ENCODE peak calls at places on chromosomes 4 and X, in eight cellular contexts. Q, T, D, E, Z, H, I and X are unnamed samples.

GRCh38 chr4:33381806-33382205 is 2661.6 kb downstream of the PCDH7 start:
- DNase-seq in Q (no peak), T (no peak), D (no peak), E (no peak), Z (no peak), H (no peak), I (no peak), X (no peak)

GRCh38 chr4:124322234-124322831 is 390.2 kb downstream of the ANKRD50 start:
- DNase-seq in Q (peak), T (no peak), D (no peak), E (peak), Z (no peak), H (no peak), I (no peak), X (peak)

GRCh38 chrX:26409636-26410035 is 193.7 kb downstream of the MAGEB5 start:
- DNase-seq in Q (no peak), T (no peak), D (no peak), E (no peak), Z (no peak), H (no peak), I (no peak), X (no peak)

GRCh38 chr4:184252136-184253071 is 34.7 kb upstream of the ENPP6 start:
- DNase-seq in Q (no peak), T (no peak), D (no peak), E (no peak), Z (no peak), H (no peak), I (no peak), X (no peak)

GRCh38 chrX:110002300-110003166 is at the start of gene TMEM164:
- DNase-seq in Q (peak), T (peak), D (peak), E (peak), Z (peak), H (peak), I (peak), X (peak)

GRCh38 chrX:94961730-94962129 is 1287.7 kb downstream of the FAM133A start:
- DNase-seq in Q (no peak), T (no peak), D (no peak), E (no peak), Z (no peak), H (no peak), I (no peak), X (no peak)

GRCh38 chrX:118437283-118437682 is 58.3 kb upstream of the DOCK11 start:
- DNase-seq in Q (peak), T (no peak), D (no peak), E (no peak), Z (no peak), H (no peak), I (no peak), X (no peak)

GRCh38 chr4:101306225-101306624 is 41.1 kb downstream of the PPP3CA start:
- DNase-seq in Q (no peak), T (no peak), D (no peak), E (no peak), Z (no peak), H (no peak), I (no peak), X (no peak)

GRCh38 chrX:108699368-108699767 is 37.0 kb downstream of the IRS4 start:
- DNase-seq in Q (peak), T (no peak), D (no peak), E (peak), Z (no peak), H (no peak), I (no peak), X (peak)

GRCh38 chr4:169800541-169800940 is 42.8 kb upstream of the HPF1 start:
- DNase-seq in Q (no peak), T (no peak), D (no peak), E (no peak), Z (no peak), H (no peak), I (no peak), X (no peak)

GRCh38 chr4:10462876-10463275 is 5.7 kb upstream of the ZNF518B start:
- DNase-seq in Q (no peak), T (no peak), D (no peak), E (no peak), Z (no peak), H (no peak), I (no peak), X (no peak)

GRCh38 chrX:111095974-111096870 is at the start of gene PAK3:
- DNase-seq in Q (peak), T (peak), D (no peak), E (peak), Z (no peak), H (peak), I (no peak), X (no peak)

GRCh38 chr4:3515646-3516045 is 16.6 kb downstream of the LRPAP1 start:
- DNase-seq in Q (no peak), T (no peak), D (no peak), E (no peak), Z (no peak), H (peak), I (no peak), X (no peak)

GRCh38 chr4:86959588-86960500 is 25.0 kb downstream of the AFF1 start:
- DNase-seq in Q (no peak), T (peak), D (no peak), E (no peak), Z (no peak), H (no peak), I (no peak), X (no peak)

GRCh38 chr4:4185528-4185927 is 41.2 kb downstream of the OTOP1 start:
- DNase-seq in Q (no peak), T (no peak), D (no peak), E (no peak), Z (no peak), H (no peak), I (no peak), X (no peak)

GRCh38 chr4:81453024-81453423 is 18.7 kb downstream of the RASGEF1B start:
- DNase-seq in Q (no peak), T (no peak), D (no peak), E (no peak), Z (no peak), H (no peak), I (no peak), X (no peak)

GRCh38 chr4:140251566-140251965 is 97.6 kb upstream of the MAML3 start:
- DNase-seq in Q (no peak), T (no peak), D (no peak), E (no peak), Z (no peak), H (no peak), I (no peak), X (no peak)

GRCh38 chr4:20603671-20604313 is 96.5 kb upstream of the PACRGL start:
- DNase-seq in Q (peak), T (no peak), D (no peak), E (peak), Z (no peak), H (no peak), I (no peak), X (no peak)

GRCh38 chr4:87060957-87061356 is 126.1 kb downstream of the AFF1 start:
- DNase-seq in Q (no peak), T (no peak), D (no peak), E (no peak), Z (no peak), H (no peak), I (no peak), X (no peak)

GRCh38 chrX:3576886-3577516 is 136.4 kb downstream of the PRKX start:
- DNase-seq in Q (peak), T (no peak), D (no peak), E (peak), Z (no peak), H (no peak), I (no peak), X (no peak)

GRCh38 chr4:18440527-18441215 is 419.1 kb upstream of the LCORL start:
- DNase-seq in Q (no peak), T (no peak), D (no peak), E (no peak), Z (no peak), H (no peak), I (no peak), X (no peak)

GRCh38 chrX:102959471-102959870 is 22.4 kb downstream of the RAB40AL start:
- DNase-seq in Q (peak), T (no peak), D (no peak), E (peak), Z (no peak), H (no peak), I (no peak), X (no peak)

GRCh38 chrX:12610079-12610478 is 181.1 kb upstream of the PRPS2 start:
- DNase-seq in Q (no peak), T (no peak), D (no peak), E (peak), Z (no peak), H (no peak), I (no peak), X (no peak)

GRCh38 chr4:147440442-147440841 is 40.5 kb upstream of the EDNRA start:
- DNase-seq in Q (peak), T (no peak), D (no peak), E (peak), Z (no peak), H (no peak), I (no peak), X (no peak)

GRCh38 chrX:68832516-68833447 is 4.0 kb downstream of the EFNB1 start:
- DNase-seq in Q (no peak), T (peak), D (no peak), E (no peak), Z (no peak), H (no peak), I (no peak), X (no peak)

GRCh38 chr4:127182687-127183086 is 450.1 kb upstream of the INTU start:
- DNase-seq in Q (peak), T (no peak), D (no peak), E (no peak), Z (no peak), H (no peak), I (no peak), X (no peak)

GRCh38 chr4:185846550-185847210 is 34.7 kb upstream of the SORBS2 start:
- DNase-seq in Q (no peak), T (no peak), D (no peak), E (no peak), Z (no peak), H (no peak), I (no peak), X (no peak)

GRCh38 chrX:40805404-40805803 is 70.1 kb upstream of the MED14 start:
- DNase-seq in Q (no peak), T (no peak), D (no peak), E (no peak), Z (no peak), H (no peak), I (no peak), X (no peak)

GRCh38 chr4:52572936-52573485 is 86.1 kb downstream of the USP46 start:
- DNase-seq in Q (peak), T (no peak), D (no peak), E (peak), Z (no peak), H (no peak), I (no peak), X (no peak)

GRCh38 chr4:155604718-155605601 is 61.7 kb upstream of the GUCY1A1 start:
- DNase-seq in Q (peak), T (no peak), D (no peak), E (peak), Z (peak), H (no peak), I (no peak), X (no peak)

GRCh38 chrX:84735025-84735424 is 232.8 kb upstream of the HDX start:
- DNase-seq in Q (peak), T (no peak), D (no peak), E (no peak), Z (no peak), H (no peak), I (no peak), X (no peak)

GRCh38 chrX:134382821-134383220 is 77.1 kb upstream of the HPRT1 start:
- DNase-seq in Q (no peak), T (no peak), D (no peak), E (no peak), Z (no peak), H (no peak), I (no peak), X (no peak)

GRCh38 chr4:121898150-121898549 is 27.9 kb upstream of the BBS7 start:
- DNase-seq in Q (no peak), T (no peak), D (no peak), E (no peak), Z (no peak), H (no peak), I (no peak), X (peak)

GRCh38 chr4:15725608-15726007 is 22.7 kb downstream of the BST1 start:
- DNase-seq in Q (peak), T (no peak), D (no peak), E (peak), Z (no peak), H (no peak), I (no peak), X (no peak)

GRCh38 chr4:15144967-15145295 is 142.7 kb downstream of the CPEB2 start:
- DNase-seq in Q (no peak), T (no peak), D (no peak), E (no peak), Z (no peak), H (no peak), I (no peak), X (no peak)

GRCh38 chr4:48578132-48578964 is 88.3 kb downstream of the ZAR1 start:
- DNase-seq in Q (peak), T (peak), D (peak), E (peak), Z (peak), H (no peak), I (no peak), X (peak)

GRCh38 chr4:149549911-149550310 is 265.7 kb downstream of the IQCM start:
- DNase-seq in Q (peak), T (peak), D (no peak), E (peak), Z (no peak), H (no peak), I (no peak), X (no peak)